ENCODE peak calls at places on chromosome 16, in four cellular contexts. D is left ventricle myocardium inferior, K is uterus, N is Peyer's patch. P is an unnamed sample. For H3K4me1, the result is how much of the 10 kb centered on the place peaks cover.

GRCh38 chr16:54034684-54035083 is 251.9 kb downstream of the IRX3 start:
- DNase-seq in K (no peak), D (no peak), N (no peak), P (no peak)

GRCh38 chr16:83666449-83666848 is 141.3 kb upstream of the HSBP1 start:
- DNase-seq in K (no peak), D (no peak), N (peak), P (no peak)

GRCh38 chr16:59543641-59544040 is 809.5 kb upstream of the GOT2 start:
- DNase-seq in N (no peak), D (no peak), K (no peak), P (no peak)

GRCh38 chr16:12896562-12896961 is 4.8 kb upstream of the SHISA9 start:
- DNase-seq in D (no peak), K (no peak), N (no peak), P (no peak)

GRCh38 chr16:50271148-50272041 is 5.0 kb downstream of the ADCY7 start:
- DNase-seq in D (no peak), N (no peak), K (no peak), P (no peak)

GRCh38 chr16:7303014-7303676 is 29.5 kb upstream of the RBFOX1 start:
- DNase-seq in D (peak), N (no peak), K (no peak), P (no peak)

GRCh38 chr16:68662035-68662434 is 16.9 kb downstream of the CDH3 start:
- DNase-seq in N (no peak), D (no peak), K (no peak), P (no peak)

GRCh38 chr16:3509470-3509928 is 8.7 kb downstream of the CLUAP1 start:
- DNase-seq in D (no peak), K (no peak), N (no peak), P (peak)

GRCh38 chr16:15954814-15955151 is 5.4 kb downstream of the ABCC1 start:
- DNase-seq in N (no peak), K (no peak), D (no peak), P (no peak)

GRCh38 chr16:25140459-25140858 is 28.9 kb downstream of the LCMT1 start:
- DNase-seq in N (no peak), K (peak), D (no peak), P (no peak)

GRCh38 chr16:86298166-86299131 is 211.9 kb upstream of the FOXF1 start:
- DNase-seq in N (peak), K (peak), D (no peak), P (no peak)

GRCh38 chr16:74944466-74944865 is 40.5 kb downstream of the WDR59 start:
- DNase-seq in D (no peak), K (no peak), N (no peak), P (no peak)

GRCh38 chr16:53545433-53545832 is 42.4 kb upstream of the AKTIP start:
- DNase-seq in D (no peak), K (no peak), N (no peak), P (no peak)

GRCh38 chr16:3520398-3520797 is 19.6 kb downstream of the CLUAP1 start:
- DNase-seq in D (no peak), K (peak), N (no peak), P (no peak)

GRCh38 chr16:35724551-35724950 is 2265.1 kb downstream of the TP53TG3F start:
- DNase-seq in K (no peak), D (no peak), N (no peak), P (no peak)

GRCh38 chr16:15949210-15950166 is at the start of gene ABCC1:
- DNase-seq in D (peak), N (peak), K (peak), P (peak)

GRCh38 chr16:59116744-59117143 is 382.6 kb upstream of the GOT2 start:
- DNase-seq in N (no peak), D (no peak), K (no peak), P (no peak)

GRCh38 chr16:24610421-24610765 is 71.0 kb downstream of the RBBP6 start:
- DNase-seq in N (no peak), K (peak), D (peak), P (no peak)

GRCh38 chr16:74623214-74623842 is 16.4 kb upstream of the GLG1 start:
- DNase-seq in N (no peak), D (no peak), K (no peak), P (peak)

GRCh38 chr16:27628216-27628945 is 78.4 kb downstream of the KATNIP start:
- DNase-seq in D (no peak), N (no peak), K (no peak), P (no peak)

GRCh38 chr16:76639685-76640289 is 362.6 kb downstream of the CNTNAP4 start:
- DNase-seq in K (no peak), D (no peak), N (no peak), P (no peak)

GRCh38 chr16:4678596-4678995 is 14.8 kb upstream of the NUDT16L1 start:
- DNase-seq in K (no peak), N (no peak), D (no peak), P (no peak)

GRCh38 chr16:85002099-85002541 is 9.2 kb downstream of the ZDHHC7 start:
- DNase-seq in N (no peak), D (no peak), K (no peak), P (no peak)

GRCh38 chr16:85004587-85005205 is 6.6 kb downstream of the ZDHHC7 start:
- DNase-seq in N (no peak), D (no peak), K (peak), P (peak)

GRCh38 chr16:85002643-85003042 is 8.7 kb downstream of the ZDHHC7 start:
- DNase-seq in K (no peak), D (peak), N (no peak), P (no peak)

GRCh38 chr16:85003723-85004586 is 7.4 kb downstream of the ZDHHC7 start:
- DNase-seq in D (no peak), N (no peak), K (no peak), P (no peak)

DNA sequence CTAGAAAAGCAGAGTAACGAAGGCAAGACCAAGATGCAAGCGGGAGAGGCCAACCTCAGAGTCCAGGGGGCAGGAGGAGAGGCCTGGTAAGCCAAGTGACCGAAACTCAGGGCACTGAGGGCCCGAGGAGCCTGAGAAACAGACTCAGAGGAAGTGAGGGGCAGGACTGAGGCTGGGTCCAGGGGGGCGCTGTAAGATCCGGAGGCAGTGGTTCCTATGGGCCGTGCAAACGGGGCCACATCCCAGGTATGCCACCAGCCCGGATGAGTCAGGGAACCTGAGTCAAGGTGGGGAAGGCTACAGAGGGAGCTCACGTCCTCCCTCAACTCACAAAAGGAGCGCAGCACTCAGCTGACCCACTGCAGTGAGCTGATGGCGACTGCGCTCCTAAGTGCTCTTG is 8.3 kb downstream of the ZDHHC7 start:
- DNase-seq in D (no peak), K (no peak), N (no peak), P (no peak)
- H3K4me1 ChIP-seq in D (half or more), K (under half), N (under half), P (half or more)

GRCh38 chr16:57009641-57010170 is 20.3 kb downstream of the NLRC5 start:
- DNase-seq in K (no peak), D (no peak), N (no peak), P (no peak)

GRCh38 chr16:57013902-57014301 is 24.5 kb downstream of the NLRC5 start:
- DNase-seq in D (no peak), N (no peak), K (no peak), P (no peak)

GRCh38 chr16:57012353-57012752 is 23.0 kb downstream of the NLRC5 start:
- DNase-seq in D (no peak), K (no peak), N (no peak), P (no peak)

GRCh38 chr16:57016301-57016700 is 26.9 kb downstream of the NLRC5 start:
- DNase-seq in D (no peak), N (no peak), K (no peak), P (no peak)

DNA sequence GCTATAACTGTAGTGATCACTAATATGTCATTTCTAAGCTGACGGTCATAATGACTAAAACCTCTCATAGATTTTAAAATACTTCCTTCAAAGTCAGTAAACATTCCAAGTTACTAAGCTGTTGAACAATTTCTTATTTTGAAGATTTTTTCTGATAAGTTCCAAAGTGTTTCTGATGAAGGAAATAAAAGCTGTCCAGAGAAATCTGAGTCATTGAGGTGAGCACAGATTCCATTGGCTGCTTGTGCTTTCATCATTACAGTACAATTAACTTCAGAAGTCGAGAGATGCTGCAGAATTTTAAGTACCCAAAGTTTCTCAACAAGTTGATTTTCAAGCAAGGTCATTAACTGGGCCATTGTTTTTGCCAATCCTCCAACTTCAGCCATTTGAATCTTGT is 23.9 kb downstream of the NLRC5 start:
- DNase-seq in K (no peak), D (no peak), N (no peak), P (no peak)
- H3K4me1 ChIP-seq in K (under half), D (under half), N (under half), P (under half)

DNA sequence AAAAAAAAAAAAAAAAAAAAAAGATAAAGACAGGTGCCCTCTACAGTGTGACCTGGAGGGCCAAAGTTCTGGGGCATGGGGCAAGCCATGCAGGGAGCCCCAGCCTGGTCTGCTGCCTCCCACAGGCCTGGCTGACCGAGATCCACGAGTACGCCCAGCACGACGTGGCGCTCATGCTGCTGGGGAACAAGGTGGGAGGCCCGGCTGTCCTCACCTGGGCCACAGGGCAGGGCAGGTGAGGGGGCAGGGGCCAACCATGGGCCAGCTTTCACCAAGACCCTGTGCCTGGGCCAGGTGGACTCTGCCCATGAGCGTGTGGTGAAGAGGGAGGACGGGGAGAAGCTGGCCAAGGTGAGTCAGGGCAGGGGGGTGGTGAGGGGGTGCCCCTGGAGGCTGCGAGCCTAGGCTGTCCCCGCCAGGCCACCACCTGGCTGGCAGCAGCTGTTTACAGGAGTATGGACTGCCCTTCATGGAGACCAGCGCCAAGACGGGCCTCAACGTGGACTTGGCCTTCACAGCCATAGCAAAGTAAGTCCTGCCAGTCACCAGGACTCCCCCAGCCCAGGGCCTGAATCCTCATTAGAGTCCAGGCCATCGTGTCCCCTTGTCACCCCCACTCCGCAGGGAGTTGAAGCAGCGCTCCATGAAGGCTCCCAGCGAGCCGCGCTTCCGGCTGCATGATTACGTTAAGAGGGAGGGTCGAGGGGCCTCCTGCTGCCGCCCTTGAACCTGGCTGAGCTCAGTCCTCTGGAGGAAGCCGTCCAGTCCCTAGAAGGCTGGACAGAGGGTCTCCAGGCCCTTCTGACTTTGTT is 2.7 kb upstream of the TRAF7 start:
- DNase-seq in D (no peak), N (peak), K (no peak), P (peak)
- H3K4me1 ChIP-seq in D (half or more), N (under half), K (under half), P (half or more)

GRCh38 chr16:85200471-85201278 is 88.4 kb upstream of the CIBAR2 start:
- DNase-seq in N (peak), K (no peak), D (no peak), P (no peak)
- H3K4me1 ChIP-seq in N (under half), K (under half), D (half or more), P (half or more)

DNA sequence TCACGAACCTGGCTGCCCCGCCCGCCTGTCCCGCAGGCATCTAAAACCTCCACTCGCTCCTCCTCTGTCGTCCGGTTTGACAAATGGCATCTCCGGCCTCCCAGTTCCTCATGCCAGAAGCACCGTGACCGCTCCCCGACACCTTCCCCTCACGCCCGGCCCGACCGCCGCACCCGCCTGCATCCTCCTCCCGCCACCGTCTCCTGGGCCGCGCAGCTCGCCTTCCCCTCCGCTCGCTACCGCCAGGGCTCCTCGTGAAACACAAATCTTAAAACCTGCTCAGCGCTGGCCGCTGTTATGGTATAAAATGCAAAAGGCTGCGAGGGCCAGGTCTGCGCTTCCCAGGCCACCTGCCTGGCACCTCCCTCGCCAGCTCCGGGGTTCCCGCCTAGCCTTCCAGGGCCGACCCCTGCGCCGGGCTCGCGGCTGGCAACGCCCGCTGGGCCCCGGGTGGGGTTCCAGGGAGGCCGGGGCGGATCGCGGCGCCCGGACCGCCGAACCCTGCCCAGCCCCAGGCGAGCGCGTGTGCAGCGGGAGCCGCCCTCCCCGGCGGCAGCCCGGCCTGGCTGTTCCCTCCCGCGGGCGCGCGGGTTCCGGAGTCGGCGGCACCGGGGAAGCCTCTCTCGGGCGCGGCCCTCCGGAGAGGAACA is 488 bp downstream of the SPSB3 start:
- DNase-seq in D (no peak), K (no peak), N (no peak), P (no peak)
- H3K4me1 ChIP-seq in D (half or more), K (under half), N (under half), P (under half)

P was measured in stomach.